ENCODE peak calls at places on chromosomes 12 and 14, in four cellular contexts. One of them, this sample, is unnamed.

GRCh38 chr14:75501080-75501479 is 21.2 kb upstream of the BATF start:
- DNase-seq in H1: no peak
- DNase-seq in IMR-90: no peak
- DNase-seq in transverse colon: no peak
- DNase-seq in this sample: no peak

GRCh38 chr14:50864911-50865310 is 6.9 kb upstream of the ABHD12B start:
- DNase-seq in H1: no peak
- DNase-seq in IMR-90: no peak
- DNase-seq in transverse colon: no peak
- DNase-seq in this sample: no peak

GRCh38 chr12:19970116-19970515 is 398.2 kb upstream of the PDE3A start:
- DNase-seq in H1: no peak
- DNase-seq in IMR-90: peak; percentile 61
- DNase-seq in transverse colon: no peak
- DNase-seq in this sample: no peak

GRCh38 chr12:109098142-109098652 is 800 bp downstream of the UNG start:
- DNase-seq in H1: no peak
- DNase-seq in IMR-90: peak; percentile 60
- DNase-seq in transverse colon: peak; percentile 73
- DNase-seq in this sample: peak; percentile 84

GRCh38 chr12:76945867-76946266 is 67.0 kb upstream of the CSRP2 start:
- DNase-seq in H1: no peak
- DNase-seq in IMR-90: peak; percentile 72
- DNase-seq in transverse colon: no peak
- DNase-seq in this sample: no peak

GRCh38 chr12:113650476-113650875 is 178.8 kb upstream of the LHX5 start:
- DNase-seq in H1: no peak
- DNase-seq in IMR-90: no peak
- DNase-seq in transverse colon: no peak
- DNase-seq in this sample: no peak

GRCh38 chr12:29073631-29074239 is 75.3 kb upstream of the FAR2 start:
- DNase-seq in H1: no peak
- DNase-seq in IMR-90: peak; percentile 49
- DNase-seq in transverse colon: no peak
- DNase-seq in this sample: peak; percentile 22

GRCh38 chr14:20986811-20987210 is 3.0 kb upstream of the METTL17 start:
- DNase-seq in H1: no peak
- DNase-seq in IMR-90: peak; percentile 96
- DNase-seq in transverse colon: no peak
- DNase-seq in this sample: peak; percentile 80

GRCh38 chr14:36946872-36947271 is 225.5 kb downstream of the SLC25A21 start:
- DNase-seq in H1: no peak
- DNase-seq in IMR-90: no peak
- DNase-seq in transverse colon: no peak
- DNase-seq in this sample: no peak

GRCh38 chr12:1504304-1505150 is 89.9 kb downstream of the FBXL14 start:
- DNase-seq in H1: no peak
- DNase-seq in IMR-90: no peak
- DNase-seq in transverse colon: peak; percentile 39
- DNase-seq in this sample: no peak

GRCh38 chr12:4283512-4284255 is 10.1 kb downstream of the CCND2 start:
- DNase-seq in H1: no peak
- DNase-seq in IMR-90: no peak
- DNase-seq in transverse colon: no peak
- DNase-seq in this sample: no peak

GRCh38 chr14:98008381-98009113 is 1211.4 kb downstream of the VRK1 start:
- DNase-seq in H1: no peak
- DNase-seq in IMR-90: no peak
- DNase-seq in transverse colon: no peak
- DNase-seq in this sample: no peak

GRCh38 chr12:129337413-129337812 is 484.1 kb downstream of the GLT1D1 start:
- DNase-seq in H1: no peak
- DNase-seq in IMR-90: no peak
- DNase-seq in transverse colon: no peak
- DNase-seq in this sample: no peak

GRCh38 chr14:105273062-105273461 is 24.7 kb downstream of the BTBD6 start:
- DNase-seq in H1: no peak
- DNase-seq in IMR-90: no peak
- DNase-seq in transverse colon: no peak
- DNase-seq in this sample: no peak

GRCh38 chr12:57148469-57149308 is 1.3 kb upstream of the LRP1-AS start:
- DNase-seq in H1: no peak
- DNase-seq in IMR-90: peak; percentile 77
- DNase-seq in transverse colon: peak; percentile 79
- DNase-seq in this sample: peak; percentile 52

GRCh38 chr12:41439134-41439533 is 251.0 kb downstream of the PDZRN4 start:
- DNase-seq in H1: no peak
- DNase-seq in IMR-90: no peak
- DNase-seq in transverse colon: no peak
- DNase-seq in this sample: no peak

GRCh38 chr12:88684170-88684569 is 103.9 kb upstream of the KITLG start:
- DNase-seq in H1: no peak
- DNase-seq in IMR-90: no peak
- DNase-seq in transverse colon: no peak
- DNase-seq in this sample: no peak

GRCh38 chr12:15590180-15590826 is 198.9 kb downstream of the EPS8 start:
- DNase-seq in H1: peak; percentile 9
- DNase-seq in IMR-90: peak; percentile 70
- DNase-seq in transverse colon: peak; percentile 43
- DNase-seq in this sample: peak; percentile 61

GRCh38 chr14:36773558-36773957 is 111.9 kb downstream of the PAX9 start:
- DNase-seq in H1: no peak
- DNase-seq in IMR-90: peak; percentile 6
- DNase-seq in transverse colon: no peak
- DNase-seq in this sample: no peak

GRCh38 chr12:124655317-124656213 is 88.2 kb upstream of the NCOR2 start:
- DNase-seq in H1: peak; percentile 49
- DNase-seq in IMR-90: peak; percentile 93
- DNase-seq in transverse colon: peak; percentile 59
- DNase-seq in this sample: peak; percentile 65

GRCh38 chr12:44709166-44709565 is 166.9 kb downstream of the NELL2 start:
- DNase-seq in H1: no peak
- DNase-seq in IMR-90: no peak
- DNase-seq in transverse colon: no peak
- DNase-seq in this sample: no peak

GRCh38 chr14:92323916-92324818 is 1.2 kb downstream of the SLC24A4 start:
- DNase-seq in H1: no peak
- DNase-seq in IMR-90: no peak
- DNase-seq in transverse colon: no peak
- DNase-seq in this sample: no peak

DNA sequence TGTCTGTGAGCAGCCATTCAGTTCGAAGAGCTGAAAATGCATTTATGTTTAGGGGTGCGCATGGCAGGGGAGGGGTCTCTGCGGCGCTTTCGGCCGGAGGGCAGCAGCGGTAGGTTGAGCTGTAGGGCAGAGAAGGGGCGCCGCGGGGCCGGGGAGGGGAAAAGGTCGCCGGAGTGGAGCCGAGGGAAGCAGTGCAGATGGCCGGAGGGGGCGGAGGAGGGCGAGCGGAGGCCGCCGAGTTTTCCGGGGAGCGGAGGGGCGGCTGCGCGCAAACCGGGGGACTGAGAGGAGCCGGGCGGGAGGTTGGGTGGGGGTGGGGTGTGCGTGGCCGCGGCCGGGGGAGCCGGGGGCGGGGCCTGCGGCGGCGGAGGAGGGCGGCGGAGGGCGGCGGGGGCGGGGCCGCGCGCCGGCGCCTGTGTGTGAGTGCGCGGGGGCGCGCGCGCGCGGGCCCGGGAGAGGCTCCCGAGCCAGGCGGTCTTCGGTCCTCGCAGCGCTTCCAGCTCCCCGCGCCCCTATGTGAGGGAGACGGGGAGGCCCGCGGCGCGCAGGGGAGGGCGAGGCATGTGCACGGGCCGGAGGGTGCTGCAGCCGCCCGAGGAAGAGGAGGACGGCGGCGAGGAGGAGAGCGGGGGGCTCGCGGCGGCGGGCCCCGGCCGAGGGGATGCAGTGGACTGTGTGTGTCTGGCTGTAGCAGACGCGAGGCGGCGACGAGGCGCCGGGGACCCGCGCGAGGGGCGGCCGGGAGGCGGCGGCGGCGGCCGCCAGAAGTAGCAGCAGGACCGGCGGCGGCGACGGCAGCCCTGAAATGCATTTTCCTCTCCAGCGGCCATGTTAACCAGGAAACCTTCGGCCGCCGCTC is at the start of gene DYRK2:
- DNase-seq in H1: peak; percentile 19
- DNase-seq in IMR-90: peak; percentile 74
- DNase-seq in transverse colon: peak; percentile 85
- DNase-seq in this sample: peak; percentile 82
- TF ChIP-seq CTCF in H1: no peak
- TF ChIP-seq CTCF in IMR-90: peak; percentile 7
- TF ChIP-seq CTCF in transverse colon: no peak
- TF ChIP-seq CTCF in this sample: no peak

GRCh38 chr12:53097207-53097563 is 282 bp upstream of the IGFBP6 start:
- DNase-seq in H1: no peak
- DNase-seq in IMR-90: peak; percentile 35
- DNase-seq in transverse colon: no peak
- DNase-seq in this sample: no peak

GRCh38 chr12:53096761-53097160 is 706 bp upstream of the IGFBP6 start:
- DNase-seq in H1: no peak
- DNase-seq in IMR-90: no peak
- DNase-seq in transverse colon: no peak
- DNase-seq in this sample: no peak

GRCh38 chr12:53098354-53098981 is 1.0 kb downstream of the IGFBP6 start:
- DNase-seq in H1: no peak
- DNase-seq in IMR-90: peak; percentile 82
- DNase-seq in transverse colon: peak; percentile 22
- DNase-seq in this sample: peak; percentile 52

GRCh38 chr12:53098982-53099651 is 1.6 kb downstream of the IGFBP6 start:
- DNase-seq in H1: peak; percentile 65
- DNase-seq in IMR-90: peak; percentile 95
- DNase-seq in transverse colon: peak; percentile 89
- DNase-seq in this sample: peak; percentile 94

DNA sequence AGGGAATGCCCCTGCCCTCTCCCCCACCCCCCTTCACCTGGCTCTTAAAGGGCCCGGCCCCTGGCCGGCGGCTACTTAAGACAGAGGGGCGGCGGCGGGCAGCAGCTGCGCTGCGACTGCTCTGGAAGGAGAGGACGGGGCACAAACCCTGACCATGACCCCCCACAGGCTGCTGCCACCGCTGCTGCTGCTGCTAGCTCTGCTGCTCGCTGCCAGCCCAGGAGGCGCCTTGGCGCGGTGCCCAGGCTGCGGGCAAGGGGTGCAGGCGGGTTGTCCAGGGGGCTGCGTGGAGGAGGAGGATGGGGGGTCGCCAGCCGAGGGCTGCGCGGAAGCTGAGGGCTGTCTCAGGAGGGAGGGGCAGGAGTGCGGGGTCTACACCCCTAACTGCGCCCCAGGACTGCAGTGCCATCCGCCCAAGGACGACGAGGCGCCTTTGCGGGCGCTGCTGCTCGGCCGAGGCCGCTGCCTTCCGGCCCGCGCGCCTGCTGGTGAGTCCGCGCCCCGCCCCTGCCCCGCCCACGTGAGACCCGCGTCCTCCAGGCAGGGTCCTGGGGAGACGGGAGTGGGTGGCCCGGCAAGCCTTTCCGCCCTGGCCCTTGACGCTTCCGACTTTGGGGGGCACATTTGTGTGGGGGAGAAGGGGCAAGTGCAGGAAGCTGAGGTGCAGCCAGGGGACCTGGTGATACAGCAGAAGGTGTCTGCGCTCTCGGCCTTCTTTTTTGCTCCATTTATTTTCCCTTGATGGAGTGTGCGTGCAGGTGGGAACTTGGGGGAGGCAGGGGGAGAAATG is at the start of gene IGFBP6:
- DNase-seq in H1: no peak
- DNase-seq in IMR-90: peak; percentile 34
- DNase-seq in transverse colon: peak; percentile 66
- DNase-seq in this sample: peak; percentile 49
- TF ChIP-seq POLR2A in H1: no peak
- TF ChIP-seq POLR2A in IMR-90: no peak
- TF ChIP-seq POLR2A in transverse colon: no peak
- TF ChIP-seq POLR2A in this sample: no peak

GRCh38 chr12:50258167-50258551 is 25.2 kb downstream of the LIMA1 start:
- DNase-seq in H1: no peak
- DNase-seq in IMR-90: no peak
- DNase-seq in transverse colon: peak; percentile 43
- DNase-seq in this sample: peak; percentile 65
- H3K4me1 ChIP-seq in H1: no peaks in the 10 kb centered on the region
- H3K4me1 ChIP-seq in IMR-90: peaks cover 15% of the 10 kb centered on the region
- H3K4me1 ChIP-seq in transverse colon: peaks cover 80% of the 10 kb centered on the region
- H3K4me1 ChIP-seq in this sample: peaks cover 31% of the 10 kb centered on the region

DNA sequence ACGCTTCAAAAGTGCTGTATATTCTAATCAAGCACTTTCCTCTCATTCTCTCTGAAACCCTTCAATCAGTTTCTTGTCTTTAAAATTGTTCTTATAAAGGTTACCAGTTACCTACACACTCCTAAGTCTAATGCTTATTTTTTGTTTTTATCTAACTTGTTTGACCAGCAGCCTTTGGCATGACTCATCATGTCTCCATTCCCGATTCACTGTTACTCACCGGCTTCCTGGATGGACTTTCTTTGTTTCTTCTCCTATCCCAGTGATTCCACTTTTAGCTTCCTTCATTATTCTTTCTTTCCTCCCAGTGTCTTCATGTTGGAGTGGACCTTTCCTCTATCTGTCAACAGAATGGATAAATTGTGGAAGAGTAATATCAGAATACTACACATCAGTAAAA is 368.6 kb upstream of the CCDC196 start:
- DNase-seq in H1: no peak
- DNase-seq in IMR-90: peak; percentile 33
- DNase-seq in transverse colon: no peak
- DNase-seq in this sample: no peak
- TF ChIP-seq CTCF in H1: no peak
- TF ChIP-seq CTCF in IMR-90: no peak
- TF ChIP-seq CTCF in transverse colon: no peak
- TF ChIP-seq CTCF in this sample: no peak